ENCODE peak calls at places on chromosomes 16 and 17, in ten cellular contexts. K, T, C, G, M, N, R, U, Y and D are unnamed samples.

GRCh38 chr16:75080205-75081029 is 36.2 kb downstream of the LDHD start:
- DNase-seq in K (no peak), T (no peak), C (no peak), G (no peak), M (no peak), N (no peak), R (no peak), U (no peak), Y (no peak), D (no peak)

GRCh38 chr17:17824119-17824779 is 12.5 kb downstream of the SREBF1 start:
- DNase-seq in K (no peak), T (no peak), C (no peak), G (no peak), M (no peak), N (no peak), R (no peak), U (no peak), Y (peak; percentile 76), D (no peak)

GRCh38 chr16:57781741-57782606 is 20.3 kb downstream of the KIFC3 start:
- DNase-seq in K (no peak), T (no peak), C (no peak), G (no peak), M (no peak), N (no peak), R (no peak), U (no peak), Y (no peak), D (no peak)

GRCh38 chr17:4247361-4247980 is 16.3 kb downstream of the ANKFY1 start:
- DNase-seq in K (no peak), T (no peak), C (no peak), G (no peak), M (no peak), N (no peak), R (no peak), U (no peak), Y (no peak), D (no peak)

GRCh38 chr16:26526633-26527032 is 540.1 kb upstream of the C16orf82 start:
- DNase-seq in K (no peak), T (no peak), C (no peak), G (no peak), M (no peak), N (no peak), R (no peak), U (no peak), Y (no peak), D (no peak)

GRCh38 chr16:49463529-49463928 is 89.9 kb downstream of the C16orf78 start:
- DNase-seq in K (no peak), T (no peak), C (peak; percentile 44), G (no peak), M (no peak), N (peak; percentile 36), R (no peak), U (peak; percentile 35), Y (no peak), D (no peak)

GRCh38 chr17:48259710-48260291 is 152.2 kb downstream of the SNX11 start:
- DNase-seq in K (no peak), T (peak; percentile 62), C (no peak), G (peak; percentile 79), M (no peak), N (no peak), R (no peak), U (no peak), Y (no peak), D (no peak)

GRCh38 chr16:25411376-25412081 is 153.9 kb upstream of the ZKSCAN2 start:
- DNase-seq in K (no peak), T (no peak), C (no peak), G (peak; percentile 41), M (no peak), N (no peak), R (no peak), U (no peak), Y (no peak), D (no peak)

GRCh38 chr17:60381958-60382357 is 10.0 kb downstream of the USP32 start:
- DNase-seq in K (no peak), T (no peak), C (no peak), G (no peak), M (no peak), N (no peak), R (no peak), U (no peak), Y (no peak), D (no peak)

GRCh38 chr17:13107726-13108235 is 90.0 kb upstream of the ELAC2 start:
- DNase-seq in K (no peak), T (no peak), C (no peak), G (no peak), M (no peak), N (no peak), R (no peak), U (no peak), Y (no peak), D (no peak)

GRCh38 chr17:76368545-76368944 is 14.8 kb upstream of the PRPSAP1 start:
- DNase-seq in K (no peak), T (no peak), C (no peak), G (peak; percentile 34), M (no peak), N (no peak), R (no peak), U (no peak), Y (peak; percentile 85), D (no peak)
- TF ChIP-seq POLR2AphosphoS5 in K (no peak), T (no peak), C (no peak), G (no peak), M (no peak), N (no peak), R (no peak), U (no peak), Y (peak; percentile 47), D (no peak)

GRCh38 chr16:51067352-51067751 is 83.7 kb downstream of the SALL1 start:
- DNase-seq in K (no peak), T (no peak), C (no peak), G (no peak), M (no peak), N (no peak), R (no peak), U (no peak), Y (no peak), D (no peak)

DNA sequence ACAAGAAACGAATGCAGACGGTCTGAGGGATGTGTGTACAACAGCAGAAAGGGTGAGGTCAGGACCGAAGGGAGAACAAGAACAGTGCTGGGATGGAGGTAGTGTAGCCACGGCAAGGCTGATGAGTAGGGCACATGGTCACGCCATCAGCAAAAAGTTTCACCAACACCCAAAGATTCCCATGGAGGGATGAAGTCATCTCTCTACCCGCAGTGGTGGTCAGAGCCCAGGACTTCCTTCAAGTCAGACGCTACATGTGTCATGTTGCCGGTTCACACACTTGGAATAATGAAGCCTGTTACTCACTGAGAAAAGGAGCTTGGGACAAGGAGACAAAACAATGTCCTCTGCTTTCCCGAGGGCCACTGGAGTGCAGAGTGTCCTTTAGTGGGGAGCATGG is 79.7 kb downstream of the SALL1 start:
- DNase-seq in K (no peak), T (no peak), C (no peak), G (no peak), M (no peak), N (no peak), R (no peak), U (no peak), Y (no peak), D (no peak)
- TF ChIP-seq CTCF in K (no peak), T (no peak), C (no peak), G (no peak), M (no peak), N (no peak), R (no peak), U (no peak), Y (no peak), D (no peak)

GRCh38 chr16:11676799-11677198 is 8.5 kb downstream of the SNN start:
- DNase-seq in K (no peak), T (no peak), C (no peak), G (no peak), M (no peak), N (peak; percentile 60), R (no peak), U (no peak), Y (no peak), D (peak; percentile 76)

GRCh38 chr16:11677959-11678881 is 10.0 kb downstream of the SNN start:
- DNase-seq in K (no peak), T (no peak), C (no peak), G (no peak), M (no peak), N (peak; percentile 57), R (no peak), U (peak; percentile 78), Y (no peak), D (no peak)

GRCh38 chr16:11677451-11677951 is 9.2 kb downstream of the SNN start:
- DNase-seq in K (no peak), T (no peak), C (no peak), G (no peak), M (no peak), N (peak; percentile 54), R (no peak), U (no peak), Y (no peak), D (no peak)

GRCh38 chr16:11674818-11675560 is 6.7 kb downstream of the SNN start:
- DNase-seq in K (no peak), T (peak; percentile 41), C (no peak), G (peak; percentile 30), M (no peak), N (no peak), R (peak; percentile 15), U (no peak), Y (no peak), D (peak; percentile 59)

GRCh38 chr16:11675561-11676511 is 7.6 kb downstream of the SNN start:
- DNase-seq in K (no peak), T (no peak), C (peak; percentile 84), G (peak; percentile 40), M (no peak), N (peak; percentile 62), R (peak; percentile 72), U (no peak), Y (no peak), D (no peak)
- TF ChIP-seq POLR2AphosphoS5 in K (no peak), T (no peak), C (no peak), G (no peak), M (no peak), N (no peak), R (peak; percentile 38), U (no peak), Y (no peak), D (no peak)

GRCh38 chr17:33653389-33653788 is 360.3 kb upstream of the ASIC2 start:
- DNase-seq in K (no peak), T (peak; percentile 21), C (no peak), G (no peak), M (no peak), N (no peak), R (no peak), U (no peak), Y (no peak), D (no peak)

GRCh38 chr17:33657181-33657580 is 364.1 kb upstream of the ASIC2 start:
- DNase-seq in K (no peak), T (no peak), C (no peak), G (no peak), M (no peak), N (no peak), R (no peak), U (no peak), Y (no peak), D (no peak)

GRCh38 chr17:33647976-33648375 is 354.9 kb upstream of the ASIC2 start:
- DNase-seq in K (no peak), T (no peak), C (no peak), G (peak; percentile 67), M (no peak), N (no peak), R (no peak), U (no peak), Y (peak; percentile 49), D (no peak)

DNA sequence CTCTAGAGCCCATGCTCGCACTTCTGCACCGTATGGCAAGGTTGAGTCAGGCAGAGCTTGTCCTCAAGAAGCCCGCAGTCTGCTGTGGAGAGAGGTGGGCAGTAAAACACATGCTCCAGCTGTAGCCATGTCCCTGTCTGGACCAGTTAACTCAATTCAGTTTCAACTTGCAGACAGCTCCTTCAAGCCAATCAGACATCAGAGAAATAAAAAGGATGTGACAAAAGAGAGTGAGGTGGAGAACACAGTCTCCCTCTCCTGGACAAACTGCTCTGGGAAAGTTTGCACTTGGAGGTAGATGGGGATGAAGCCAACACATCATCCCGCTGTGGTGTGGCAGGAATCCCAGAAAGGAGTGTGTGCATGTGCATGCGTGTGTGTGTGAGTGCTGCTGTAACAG is 358.5 kb upstream of the ASIC2 start:
- DNase-seq in K (no peak), T (no peak), C (no peak), G (peak; percentile 78), M (no peak), N (no peak), R (no peak), U (no peak), Y (no peak), D (no peak)
- TF ChIP-seq CTCF in K (peak; percentile 53), T (no peak), C (no peak), G (peak; percentile 63), M (peak; percentile 68), N (no peak), R (no peak), U (no peak), Y (peak; percentile 29), D (no peak)